ENCODE peak calls at places on chromosomes 12 and 14, in four cellular contexts. C is activated CD4-positive, alpha-beta T cell treated with anti-CD3 and anti-CD28 coated beads for 48 hours; Y is A549; U is left colon. T is an unnamed sample.

GRCh38 chr14:68451676-68452387 is 341.0 kb downstream of the ZFP36L1 start:
- DNase-seq in Y (peak), C (no peak), U (no peak), T (no peak)

GRCh38 chr12:106288510-106289195 is 13.9 kb upstream of the TCP11L2 start:
- DNase-seq in Y (peak), U (no peak), C (peak), T (peak)

GRCh38 chr14:96808619-96809405 is 11.6 kb downstream of the VRK1 start:
- DNase-seq in Y (no peak), C (no peak), U (no peak), T (no peak)

GRCh38 chr12:91630118-91630517 is 447.5 kb upstream of the DCN start:
- DNase-seq in Y (no peak), U (no peak), C (no peak), T (no peak)

GRCh38 chr12:95017482-95017881 is 14.0 kb upstream of the NDUFA12 start:
- DNase-seq in Y (no peak), U (no peak), C (no peak), T (no peak)

GRCh38 chr12:106040521-106040920 is 98.2 kb downstream of the NUAK1 start:
- DNase-seq in C (no peak), U (no peak), Y (no peak), T (no peak)

GRCh38 chr12:108804361-108804949 is 52.9 kb downstream of the SSH1 start:
- DNase-seq in C (no peak), U (no peak), Y (no peak), T (peak)

GRCh38 chr12:42977451-42978230 is 388.1 kb upstream of the PRICKLE1 start:
- DNase-seq in U (no peak), C (no peak), Y (no peak), T (peak)

GRCh38 chr12:44154128-44154527 is 318.2 kb downstream of the TMEM117 start:
- DNase-seq in Y (no peak), C (no peak), U (no peak), T (no peak)

GRCh38 chr12:83015390-83016225 is 328.9 kb downstream of the TMTC2 start:
- DNase-seq in C (no peak), Y (no peak), U (no peak), T (peak)

GRCh38 chr12:131139363-131140068 is 185.8 kb downstream of the ADGRD1 start:
- DNase-seq in C (no peak), Y (no peak), U (no peak), T (no peak)

GRCh38 chr12:71426648-71427047 is 12.9 kb upstream of the LGR5 start:
- DNase-seq in C (no peak), U (no peak), Y (no peak), T (no peak)